ENCODE peak calls at places on chromosome 21, in seven cellular contexts. Q is stomach, P is NB4, K is colonic mucosa, T is brain microvascular endothelial cell, A is astrocyte of the spinal cord, Y is BJ. W is an unnamed sample.

GRCh38 chr21:20254964-20255363 is 743.2 kb upstream of the NCAM2 start:
- DNase-seq in T (no peak), Q (no peak), A (no peak), K (no peak), Y (no peak), P (no peak), W (no peak)

GRCh38 chr21:36966066-36966845 is at the start of gene HLCS:
- DNase-seq in Y (no peak), Q (peak), P (peak), A (peak), K (peak), T (peak), W (peak)

GRCh38 chr21:44666401-44667320 is at the start of gene KRTAP12-2:
- DNase-seq in K (no peak), P (no peak), Q (no peak), A (no peak), T (no peak), Y (no peak), W (no peak)

GRCh38 chr21:27571706-27572105 is 604.8 kb upstream of the ADAMTS5 start:
- DNase-seq in T (peak), Y (peak), P (no peak), A (peak), K (no peak), Q (no peak), W (peak)

GRCh38 chr21:42439284-42440186 is 35.8 kb downstream of the UBASH3A start:
- DNase-seq in P (peak), Y (no peak), A (no peak), Q (no peak), T (no peak), K (no peak), W (no peak)

GRCh38 chr21:36579898-36580297 is 100.0 kb upstream of the CLDN14 start:
- DNase-seq in P (no peak), Q (no peak), K (no peak), Y (no peak), A (no peak), T (no peak), W (no peak)

GRCh38 chr21:26112127-26112742 is 58.3 kb downstream of the APP start:
- DNase-seq in P (no peak), Q (no peak), Y (no peak), T (no peak), A (no peak), K (no peak), W (peak)

GRCh38 chr21:43923391-43923790 is 58.4 kb downstream of the AGPAT3 start:
- DNase-seq in Q (no peak), A (no peak), K (no peak), Y (no peak), T (no peak), P (no peak), W (peak)

GRCh38 chr21:35106246-35106835 is 57.2 kb upstream of the RUNX1 start:
- DNase-seq in K (no peak), Q (no peak), Y (no peak), A (no peak), P (no peak), T (no peak), W (no peak)

GRCh38 chr21:44845418-44846200 is 27.7 kb upstream of the SUMO3 start:
- DNase-seq in Y (no peak), P (peak), K (peak), A (peak), Q (peak), T (no peak), W (peak)

GRCh38 chr21:43922949-43923348 is 57.9 kb downstream of the AGPAT3 start:
- DNase-seq in A (no peak), Q (peak), Y (no peak), P (no peak), T (no peak), K (no peak), W (no peak)

GRCh38 chr21:44802396-44803153 is 955 bp upstream of the UBE2G2 start:
- DNase-seq in P (peak), T (no peak), Q (no peak), Y (no peak), K (no peak), A (no peak), W (no peak)

GRCh38 chr21:44047996-44048560 is 36.0 kb downstream of the TRAPPC10 start:
- DNase-seq in P (no peak), K (no peak), Y (no peak), T (no peak), Q (no peak), A (no peak), W (no peak)

GRCh38 chr21:43313221-43313938 is 113.6 kb downstream of the SIK1 start:
- DNase-seq in T (no peak), K (no peak), Q (no peak), Y (no peak), P (no peak), A (no peak), W (no peak)

GRCh38 chr21:45830221-45830640 is 151.3 kb upstream of the COL6A1 start:
- DNase-seq in P (no peak), Q (no peak), A (peak), Y (no peak), K (no peak), T (no peak), W (no peak)

GRCh38 chr21:46194374-46195334 is 10.4 kb upstream of the SPATC1L start:
- DNase-seq in Q (peak), Y (no peak), A (no peak), P (no peak), K (no peak), T (no peak), W (no peak)

GRCh38 chr21:32813265-32813903 is 41.8 kb upstream of the PAXBP1 start:
- DNase-seq in K (no peak), A (no peak), Q (no peak), Y (no peak), P (no peak), T (no peak), W (no peak)

GRCh38 chr21:46457801-46458314 is 833 bp upstream of the DIP2A start:
- DNase-seq in Y (no peak), T (peak), A (peak), K (peak), P (peak), Q (peak), W (peak)

GRCh38 chr21:46150491-46151121 is 4.8 kb downstream of the FTCD start:
- DNase-seq in P (no peak), Y (no peak), T (no peak), Q (no peak), K (no peak), A (no peak), W (no peak)

GRCh38 chr21:33386222-33386784 is 16.9 kb upstream of the IFNGR2 start:
- DNase-seq in A (no peak), Y (no peak), T (no peak), Q (no peak), K (no peak), P (no peak), W (no peak)

GRCh38 chr21:25496825-25497482 is 110.3 kb downstream of the MRPL39 start:
- DNase-seq in P (no peak), Y (no peak), A (peak), T (no peak), K (no peak), Q (no peak), W (no peak)

GRCh38 chr21:16572032-16572431 is 842.2 kb downstream of the USP25 start:
- DNase-seq in P (no peak), T (no peak), Q (no peak), A (peak), K (no peak), Y (no peak), W (peak)

GRCh38 chr21:45029298-45029967 is 44.9 kb upstream of the ADARB1 start:
- DNase-seq in T (peak), A (peak), K (no peak), P (no peak), Q (no peak), Y (no peak), W (peak)

GRCh38 chr21:41368361-41369104 is 6.7 kb downstream of the MX2 start:
- DNase-seq in P (no peak), K (no peak), T (no peak), Q (no peak), Y (no peak), A (no peak), W (no peak)

GRCh38 chr21:41369915-41370839 is 8.3 kb downstream of the MX2 start:
- DNase-seq in A (no peak), Y (no peak), P (peak), K (no peak), Q (peak), T (no peak), W (no peak)

GRCh38 chr21:41370840-41371697 is 9.2 kb downstream of the MX2 start:
- DNase-seq in Q (no peak), A (no peak), P (peak), T (no peak), Y (no peak), K (no peak), W (peak)

GRCh38 chr21:41367598-41368360 is 6.0 kb downstream of the MX2 start:
- DNase-seq in Q (no peak), T (no peak), A (no peak), K (no peak), Y (no peak), P (peak), W (no peak)

DNA sequence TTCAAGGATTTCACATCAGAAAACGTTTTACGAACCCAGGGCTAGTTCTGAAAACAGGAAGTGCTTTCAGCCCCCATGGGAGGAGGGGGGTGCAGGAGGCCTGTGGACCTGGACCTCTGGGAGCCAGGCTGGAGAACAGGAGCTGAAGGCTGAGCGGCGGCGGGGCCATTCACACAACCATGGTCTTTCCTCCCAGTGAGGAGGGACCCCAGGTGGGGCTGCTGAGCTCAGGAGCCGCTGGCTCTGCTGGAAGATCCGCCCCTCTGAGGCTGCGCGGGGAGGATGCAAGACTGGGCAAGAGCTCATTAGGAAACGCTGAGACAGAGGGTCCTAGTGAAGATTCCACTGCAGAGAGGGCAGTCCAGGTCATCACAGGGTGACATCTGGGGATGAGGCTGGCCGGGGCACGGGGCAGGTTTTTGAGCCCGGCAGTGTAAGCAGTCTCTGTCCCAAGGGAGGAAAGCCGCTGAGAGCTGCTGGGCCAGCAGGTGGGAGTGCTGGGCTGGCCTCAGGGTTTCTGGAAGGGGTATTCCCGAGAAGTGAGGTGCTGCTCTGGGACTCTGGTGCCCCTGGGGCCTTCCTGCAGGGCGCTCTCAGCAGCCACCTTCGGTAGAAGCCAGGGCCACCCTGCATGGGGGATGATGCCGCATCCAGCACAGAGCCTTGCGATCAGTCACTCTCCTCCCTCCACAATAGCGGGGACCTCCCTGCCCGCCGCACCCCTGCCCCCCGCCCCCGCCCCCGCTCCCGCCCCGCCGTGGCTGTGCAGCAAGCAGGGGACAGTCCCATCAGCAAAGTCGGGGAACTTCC is 7.5 kb downstream of the MX2 start:
- DNase-seq in Q (no peak), K (no peak), Y (no peak), A (no peak), P (peak), T (no peak), W (peak)
- H3K4me3 ChIP-seq in Q (peak), K (peak), Y (no peak), A (no peak), P (peak), T (no peak), W (no peak)

DNA sequence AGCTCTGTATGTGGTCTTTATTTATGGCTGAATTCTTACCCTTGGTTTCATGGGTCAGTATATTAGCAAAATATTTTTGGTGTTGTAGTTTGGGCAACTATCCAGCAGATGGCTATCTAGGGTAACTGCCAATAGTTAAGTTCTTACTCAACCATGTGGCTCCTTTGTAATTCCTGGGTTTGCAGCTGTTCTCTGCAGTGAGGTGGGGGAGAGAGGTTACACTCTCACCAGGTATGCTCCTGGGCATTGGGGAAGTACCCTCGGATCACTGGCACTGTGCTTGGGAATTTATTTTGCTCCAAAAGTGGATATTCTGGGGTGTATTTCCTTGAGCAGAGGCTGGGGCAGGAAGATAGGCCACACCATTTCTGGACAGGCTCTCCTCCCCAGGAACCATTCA is 436.7 kb upstream of the TMPRSS15 start:
- DNase-seq in A (peak), Q (no peak), Y (no peak), K (no peak), T (peak), P (peak), W (peak)
- TF ChIP-seq CTCF in A (peak), Q (no peak), Y (no peak), K (peak), T (peak), P (peak), W (peak)

GRCh38 chr21:31158789-31159581 is 120.7 kb upstream of the KRTAP19-8 start:
- DNase-seq in Q (no peak), P (peak), A (peak), Y (no peak), T (no peak), K (no peak), W (peak)
- H3K4me3 ChIP-seq in Q (no peak), P (no peak), A (no peak), Y (no peak), T (no peak), K (no peak), W (no peak)

DNA sequence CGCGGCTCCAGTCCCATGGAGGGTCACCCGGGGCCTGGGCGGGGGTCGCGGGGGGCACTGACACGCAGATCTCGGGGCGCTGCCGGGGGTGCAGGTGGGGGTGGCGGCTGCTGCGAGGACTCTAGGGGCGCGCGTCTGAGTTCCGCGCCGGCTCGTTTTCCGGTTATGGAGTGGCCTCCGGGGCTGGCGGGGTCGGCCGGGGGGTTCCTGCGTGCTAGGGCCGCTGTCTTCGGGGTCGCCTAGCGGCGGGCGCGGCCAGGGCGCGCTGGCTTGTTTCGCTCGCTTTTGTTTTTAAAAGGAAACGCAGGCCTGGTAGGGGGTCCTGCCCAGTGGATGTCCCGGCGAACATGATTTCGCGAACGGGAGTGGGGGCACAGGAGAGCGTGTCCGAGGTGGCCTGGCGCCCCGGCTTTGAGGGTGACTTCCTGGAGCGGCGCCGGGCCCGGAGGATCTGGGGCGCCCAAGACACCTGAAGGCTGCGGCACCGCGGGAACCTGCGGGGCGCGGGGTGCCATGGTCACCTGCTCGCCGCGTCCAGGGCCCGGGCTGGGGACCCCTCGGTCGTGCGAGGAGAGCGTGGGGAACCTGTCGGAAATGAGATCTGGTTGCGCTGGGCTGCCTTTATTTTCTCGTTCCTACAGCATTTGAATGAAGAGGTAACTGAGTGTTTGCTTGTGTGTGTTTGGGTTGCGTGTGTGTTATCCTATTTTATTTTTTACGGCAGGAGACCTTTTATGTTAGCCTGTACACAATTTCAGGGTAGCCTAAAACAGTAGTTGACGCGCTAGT is 618 bp downstream of the ETS2 start:
- DNase-seq in K (peak), Y (no peak), Q (no peak), P (peak), A (no peak), T (no peak), W (no peak)
- TF ChIP-seq CTCF in K (no peak), Y (peak), Q (no peak), P (no peak), A (peak), T (peak), W (no peak)